ENCODE peak calls at places on chromosomes 13 and 19, in six cellular contexts. S, W, I, V, J and T are unnamed samples.

GRCh38 chr19:49809155-49809986 is 3.7 kb downstream of the FUZ start:
- DNase-seq in S (peak; percentile 48), W (peak; percentile 40), I (peak; percentile 19), V (peak; percentile 88), J (peak; percentile 70), T (peak; percentile 32)

GRCh38 chr13:98445340-98446233 is 131.3 kb downstream of the STK24 start:
- DNase-seq in S (peak; percentile 94), W (peak; percentile 59), I (peak; percentile 71), V (peak; percentile 90), J (peak; percentile 72), T (peak; percentile 63)

GRCh38 chr13:41610426-41610825 is 153.1 kb downstream of the RGCC start:
- DNase-seq in S (peak; percentile 41), W (no peak), I (no peak), V (no peak), J (peak; percentile 56), T (no peak)

GRCh38 chr13:25085125-25085742 is 10.7 kb upstream of the PABPC3 start:
- DNase-seq in S (peak; percentile 79), W (no peak), I (peak; percentile 5), V (no peak), J (no peak), T (no peak)

GRCh38 chr19:29315566-29315965 is 102.6 kb upstream of the UQCRFS1 start:
- DNase-seq in S (no peak), W (no peak), I (no peak), V (peak; percentile 50), J (no peak), T (no peak)

GRCh38 chr13:39249971-39250370 is 211.7 kb downstream of the NHLRC3 start:
- DNase-seq in S (no peak), W (no peak), I (no peak), V (no peak), J (no peak), T (no peak)

GRCh38 chr19:42301646-42302204 is at the start of gene PRR19:
- DNase-seq in S (no peak), W (no peak), I (no peak), V (no peak), J (no peak), T (no peak)

GRCh38 chr13:107275945-107276614 is 708.1 kb upstream of the ARGLU1 start:
- DNase-seq in S (no peak), W (no peak), I (no peak), V (no peak), J (no peak), T (no peak)

GRCh38 chr13:36432106-36432544 is at the start of gene CCNA1:
- DNase-seq in S (no peak), W (no peak), I (no peak), V (peak; percentile 79), J (peak; percentile 19), T (no peak)